ENCODE peak calls at places on chromosomes 1 and 21, in five cellular contexts. One of them, this sample, is unnamed.

GRCh38 chr1:29195875-29196274 is 14.2 kb upstream of the SRSF4 start:
- DNase-seq in stimulated activated naive CD8-positive, alpha-beta T cell treated with anti-CD3 and anti-CD28 coated beads, Interleukin-15, Interleukin-2, amounts not matched to agents 100 U/mL and 50 U/mL, for 24 hours: no peak
- DNase-seq in cardiac septum: no peak
- DNase-seq in stimulated activated CD4-positive, alpha-beta T cell treated with anti-CD3 and anti-CD28 coated beads, Interleukin-4, amount 100 ng/mL, for 24 hours: no peak
- DNase-seq in mucosa of gallbladder: no peak
- DNase-seq in this sample: no peak

GRCh38 chr1:199247891-199248290 is 609.1 kb downstream of the PTPRC start:
- DNase-seq in stimulated activated naive CD8-positive, alpha-beta T cell treated with anti-CD3 and anti-CD28 coated beads, Interleukin-15, Interleukin-2, amounts not matched to agents 100 U/mL and 50 U/mL, for 24 hours: no peak
- DNase-seq in cardiac septum: no peak
- DNase-seq in stimulated activated CD4-positive, alpha-beta T cell treated with anti-CD3 and anti-CD28 coated beads, Interleukin-4, amount 100 ng/mL, for 24 hours: no peak
- DNase-seq in mucosa of gallbladder: no peak
- DNase-seq in this sample: no peak

GRCh38 chr1:150065184-150065871 is 2.2 kb upstream of the VPS45 start:
- DNase-seq in stimulated activated naive CD8-positive, alpha-beta T cell treated with anti-CD3 and anti-CD28 coated beads, Interleukin-15, Interleukin-2, amounts not matched to agents 100 U/mL and 50 U/mL, for 24 hours: no peak
- DNase-seq in cardiac septum: no peak
- DNase-seq in stimulated activated CD4-positive, alpha-beta T cell treated with anti-CD3 and anti-CD28 coated beads, Interleukin-4, amount 100 ng/mL, for 24 hours: no peak
- DNase-seq in mucosa of gallbladder: no peak
- DNase-seq in this sample: no peak

GRCh38 chr1:214416417-214417212 is 134.8 kb downstream of the PTPN14 start:
- DNase-seq in stimulated activated naive CD8-positive, alpha-beta T cell treated with anti-CD3 and anti-CD28 coated beads, Interleukin-15, Interleukin-2, amounts not matched to agents 100 U/mL and 50 U/mL, for 24 hours: no peak
- DNase-seq in cardiac septum: no peak
- DNase-seq in stimulated activated CD4-positive, alpha-beta T cell treated with anti-CD3 and anti-CD28 coated beads, Interleukin-4, amount 100 ng/mL, for 24 hours: no peak
- DNase-seq in mucosa of gallbladder: no peak
- DNase-seq in this sample: no peak

GRCh38 chr1:51336711-51337110 is 6.3 kb upstream of the TTC39A start:
- DNase-seq in stimulated activated naive CD8-positive, alpha-beta T cell treated with anti-CD3 and anti-CD28 coated beads, Interleukin-15, Interleukin-2, amounts not matched to agents 100 U/mL and 50 U/mL, for 24 hours: no peak
- DNase-seq in cardiac septum: no peak
- DNase-seq in stimulated activated CD4-positive, alpha-beta T cell treated with anti-CD3 and anti-CD28 coated beads, Interleukin-4, amount 100 ng/mL, for 24 hours: no peak
- DNase-seq in mucosa of gallbladder: no peak
- DNase-seq in this sample: no peak

GRCh38 chr1:111976842-111977241 is 12.6 kb downstream of the KCND3 start:
- DNase-seq in stimulated activated naive CD8-positive, alpha-beta T cell treated with anti-CD3 and anti-CD28 coated beads, Interleukin-15, Interleukin-2, amounts not matched to agents 100 U/mL and 50 U/mL, for 24 hours: no peak
- DNase-seq in cardiac septum: no peak
- DNase-seq in stimulated activated CD4-positive, alpha-beta T cell treated with anti-CD3 and anti-CD28 coated beads, Interleukin-4, amount 100 ng/mL, for 24 hours: no peak
- DNase-seq in mucosa of gallbladder: no peak
- DNase-seq in this sample: no peak

GRCh38 chr1:232209357-232209756 is 420.6 kb downstream of the SIPA1L2 start:
- DNase-seq in stimulated activated naive CD8-positive, alpha-beta T cell treated with anti-CD3 and anti-CD28 coated beads, Interleukin-15, Interleukin-2, amounts not matched to agents 100 U/mL and 50 U/mL, for 24 hours: no peak
- DNase-seq in cardiac septum: no peak
- DNase-seq in stimulated activated CD4-positive, alpha-beta T cell treated with anti-CD3 and anti-CD28 coated beads, Interleukin-4, amount 100 ng/mL, for 24 hours: no peak
- DNase-seq in mucosa of gallbladder: no peak
- DNase-seq in this sample: no peak

GRCh38 chr1:163928649-163929048 is 606.9 kb downstream of the NUF2 start:
- DNase-seq in stimulated activated naive CD8-positive, alpha-beta T cell treated with anti-CD3 and anti-CD28 coated beads, Interleukin-15, Interleukin-2, amounts not matched to agents 100 U/mL and 50 U/mL, for 24 hours: no peak
- DNase-seq in cardiac septum: no peak
- DNase-seq in stimulated activated CD4-positive, alpha-beta T cell treated with anti-CD3 and anti-CD28 coated beads, Interleukin-4, amount 100 ng/mL, for 24 hours: no peak
- DNase-seq in mucosa of gallbladder: no peak
- DNase-seq in this sample: no peak

GRCh38 chr1:107767156-107767582 is 197.8 kb downstream of the VAV3 start:
- DNase-seq in stimulated activated naive CD8-positive, alpha-beta T cell treated with anti-CD3 and anti-CD28 coated beads, Interleukin-15, Interleukin-2, amounts not matched to agents 100 U/mL and 50 U/mL, for 24 hours: no peak
- DNase-seq in cardiac septum: no peak
- DNase-seq in stimulated activated CD4-positive, alpha-beta T cell treated with anti-CD3 and anti-CD28 coated beads, Interleukin-4, amount 100 ng/mL, for 24 hours: no peak
- DNase-seq in mucosa of gallbladder: no peak
- DNase-seq in this sample: no peak

GRCh38 chr1:243345205-243345604 is 89.4 kb downstream of the SDCCAG8 start:
- DNase-seq in stimulated activated naive CD8-positive, alpha-beta T cell treated with anti-CD3 and anti-CD28 coated beads, Interleukin-15, Interleukin-2, amounts not matched to agents 100 U/mL and 50 U/mL, for 24 hours: no peak
- DNase-seq in cardiac septum: no peak
- DNase-seq in stimulated activated CD4-positive, alpha-beta T cell treated with anti-CD3 and anti-CD28 coated beads, Interleukin-4, amount 100 ng/mL, for 24 hours: no peak
- DNase-seq in mucosa of gallbladder: no peak
- DNase-seq in this sample: no peak

GRCh38 chr1:9827558-9828185 is 3.9 kb upstream of the CLSTN1 start:
- DNase-seq in stimulated activated naive CD8-positive, alpha-beta T cell treated with anti-CD3 and anti-CD28 coated beads, Interleukin-15, Interleukin-2, amounts not matched to agents 100 U/mL and 50 U/mL, for 24 hours: peak; percentile 23
- DNase-seq in cardiac septum: peak; percentile 46
- DNase-seq in stimulated activated CD4-positive, alpha-beta T cell treated with anti-CD3 and anti-CD28 coated beads, Interleukin-4, amount 100 ng/mL, for 24 hours: no peak
- DNase-seq in mucosa of gallbladder: no peak
- DNase-seq in this sample: peak; percentile 52

GRCh38 chr1:174912243-174912642 is 87.5 kb upstream of the CACYBP start:
- DNase-seq in stimulated activated naive CD8-positive, alpha-beta T cell treated with anti-CD3 and anti-CD28 coated beads, Interleukin-15, Interleukin-2, amounts not matched to agents 100 U/mL and 50 U/mL, for 24 hours: peak; percentile 18
- DNase-seq in cardiac septum: no peak
- DNase-seq in stimulated activated CD4-positive, alpha-beta T cell treated with anti-CD3 and anti-CD28 coated beads, Interleukin-4, amount 100 ng/mL, for 24 hours: peak; percentile 47
- DNase-seq in mucosa of gallbladder: no peak
- DNase-seq in this sample: no peak

GRCh38 chr1:48807599-48808260 is 31.0 kb upstream of the BEND5 start:
- DNase-seq in stimulated activated naive CD8-positive, alpha-beta T cell treated with anti-CD3 and anti-CD28 coated beads, Interleukin-15, Interleukin-2, amounts not matched to agents 100 U/mL and 50 U/mL, for 24 hours: no peak
- DNase-seq in cardiac septum: no peak
- DNase-seq in stimulated activated CD4-positive, alpha-beta T cell treated with anti-CD3 and anti-CD28 coated beads, Interleukin-4, amount 100 ng/mL, for 24 hours: no peak
- DNase-seq in mucosa of gallbladder: no peak
- DNase-seq in this sample: no peak

GRCh38 chr21:46095106-46095719 is 2.7 kb upstream of the COL6A2 start:
- DNase-seq in stimulated activated naive CD8-positive, alpha-beta T cell treated with anti-CD3 and anti-CD28 coated beads, Interleukin-15, Interleukin-2, amounts not matched to agents 100 U/mL and 50 U/mL, for 24 hours: no peak
- DNase-seq in cardiac septum: peak; percentile 41
- DNase-seq in stimulated activated CD4-positive, alpha-beta T cell treated with anti-CD3 and anti-CD28 coated beads, Interleukin-4, amount 100 ng/mL, for 24 hours: peak; percentile 2
- DNase-seq in mucosa of gallbladder: peak; percentile 8
- DNase-seq in this sample: no peak

GRCh38 chr1:108505766-108506075 is 54.2 kb upstream of the EEIG2 start:
- DNase-seq in stimulated activated naive CD8-positive, alpha-beta T cell treated with anti-CD3 and anti-CD28 coated beads, Interleukin-15, Interleukin-2, amounts not matched to agents 100 U/mL and 50 U/mL, for 24 hours: peak; percentile 12
- DNase-seq in cardiac septum: no peak
- DNase-seq in stimulated activated CD4-positive, alpha-beta T cell treated with anti-CD3 and anti-CD28 coated beads, Interleukin-4, amount 100 ng/mL, for 24 hours: no peak
- DNase-seq in mucosa of gallbladder: no peak
- DNase-seq in this sample: no peak

GRCh38 chr1:61081135-61081636 is 1.2 kb upstream of the NFIA start:
- DNase-seq in stimulated activated naive CD8-positive, alpha-beta T cell treated with anti-CD3 and anti-CD28 coated beads, Interleukin-15, Interleukin-2, amounts not matched to agents 100 U/mL and 50 U/mL, for 24 hours: no peak
- DNase-seq in cardiac septum: no peak
- DNase-seq in stimulated activated CD4-positive, alpha-beta T cell treated with anti-CD3 and anti-CD28 coated beads, Interleukin-4, amount 100 ng/mL, for 24 hours: no peak
- DNase-seq in mucosa of gallbladder: no peak
- DNase-seq in this sample: no peak

GRCh38 chr1:245261786-245262185 is 107.0 kb downstream of the KIF26B start:
- DNase-seq in stimulated activated naive CD8-positive, alpha-beta T cell treated with anti-CD3 and anti-CD28 coated beads, Interleukin-15, Interleukin-2, amounts not matched to agents 100 U/mL and 50 U/mL, for 24 hours: no peak
- DNase-seq in cardiac septum: no peak
- DNase-seq in stimulated activated CD4-positive, alpha-beta T cell treated with anti-CD3 and anti-CD28 coated beads, Interleukin-4, amount 100 ng/mL, for 24 hours: no peak
- DNase-seq in mucosa of gallbladder: no peak
- DNase-seq in this sample: no peak

GRCh38 chr1:183089025-183089639 is 65.9 kb downstream of the LAMC1 start:
- DNase-seq in stimulated activated naive CD8-positive, alpha-beta T cell treated with anti-CD3 and anti-CD28 coated beads, Interleukin-15, Interleukin-2, amounts not matched to agents 100 U/mL and 50 U/mL, for 24 hours: no peak
- DNase-seq in cardiac septum: no peak
- DNase-seq in stimulated activated CD4-positive, alpha-beta T cell treated with anti-CD3 and anti-CD28 coated beads, Interleukin-4, amount 100 ng/mL, for 24 hours: no peak
- DNase-seq in mucosa of gallbladder: no peak
- DNase-seq in this sample: no peak

GRCh38 chr21:41908829-41909228 is 29.7 kb upstream of the PRDM15 start:
- DNase-seq in stimulated activated naive CD8-positive, alpha-beta T cell treated with anti-CD3 and anti-CD28 coated beads, Interleukin-15, Interleukin-2, amounts not matched to agents 100 U/mL and 50 U/mL, for 24 hours: no peak
- DNase-seq in cardiac septum: no peak
- DNase-seq in stimulated activated CD4-positive, alpha-beta T cell treated with anti-CD3 and anti-CD28 coated beads, Interleukin-4, amount 100 ng/mL, for 24 hours: no peak
- DNase-seq in mucosa of gallbladder: no peak
- DNase-seq in this sample: no peak

GRCh38 chr1:13763264-13763663 is 63.3 kb downstream of the PRDM2 start:
- DNase-seq in stimulated activated naive CD8-positive, alpha-beta T cell treated with anti-CD3 and anti-CD28 coated beads, Interleukin-15, Interleukin-2, amounts not matched to agents 100 U/mL and 50 U/mL, for 24 hours: no peak
- DNase-seq in cardiac septum: no peak
- DNase-seq in stimulated activated CD4-positive, alpha-beta T cell treated with anti-CD3 and anti-CD28 coated beads, Interleukin-4, amount 100 ng/mL, for 24 hours: no peak
- DNase-seq in mucosa of gallbladder: no peak
- DNase-seq in this sample: no peak

GRCh38 chr1:162697140-162697895 is 65.1 kb downstream of the DDR2 start:
- DNase-seq in stimulated activated naive CD8-positive, alpha-beta T cell treated with anti-CD3 and anti-CD28 coated beads, Interleukin-15, Interleukin-2, amounts not matched to agents 100 U/mL and 50 U/mL, for 24 hours: no peak
- DNase-seq in cardiac septum: no peak
- DNase-seq in stimulated activated CD4-positive, alpha-beta T cell treated with anti-CD3 and anti-CD28 coated beads, Interleukin-4, amount 100 ng/mL, for 24 hours: no peak
- DNase-seq in mucosa of gallbladder: no peak
- DNase-seq in this sample: no peak

GRCh38 chr1:37606481-37607263 is 10.9 kb upstream of the GNL2 start:
- DNase-seq in stimulated activated naive CD8-positive, alpha-beta T cell treated with anti-CD3 and anti-CD28 coated beads, Interleukin-15, Interleukin-2, amounts not matched to agents 100 U/mL and 50 U/mL, for 24 hours: no peak
- DNase-seq in cardiac septum: no peak
- DNase-seq in stimulated activated CD4-positive, alpha-beta T cell treated with anti-CD3 and anti-CD28 coated beads, Interleukin-4, amount 100 ng/mL, for 24 hours: no peak
- DNase-seq in mucosa of gallbladder: peak; percentile 16
- DNase-seq in this sample: no peak

GRCh38 chr1:39195166-39196111 is 9.1 kb upstream of the MACF1 start:
- DNase-seq in stimulated activated naive CD8-positive, alpha-beta T cell treated with anti-CD3 and anti-CD28 coated beads, Interleukin-15, Interleukin-2, amounts not matched to agents 100 U/mL and 50 U/mL, for 24 hours: no peak
- DNase-seq in cardiac septum: no peak
- DNase-seq in stimulated activated CD4-positive, alpha-beta T cell treated with anti-CD3 and anti-CD28 coated beads, Interleukin-4, amount 100 ng/mL, for 24 hours: no peak
- DNase-seq in mucosa of gallbladder: no peak
- DNase-seq in this sample: no peak

GRCh38 chr1:234310460-234310817 is 62.8 kb upstream of the COA6 start:
- DNase-seq in stimulated activated naive CD8-positive, alpha-beta T cell treated with anti-CD3 and anti-CD28 coated beads, Interleukin-15, Interleukin-2, amounts not matched to agents 100 U/mL and 50 U/mL, for 24 hours: no peak
- DNase-seq in cardiac septum: no peak
- DNase-seq in stimulated activated CD4-positive, alpha-beta T cell treated with anti-CD3 and anti-CD28 coated beads, Interleukin-4, amount 100 ng/mL, for 24 hours: no peak
- DNase-seq in mucosa of gallbladder: no peak
- DNase-seq in this sample: no peak

GRCh38 chr1:152047954-152048640 is 11.3 kb upstream of the S100A11 start:
- DNase-seq in stimulated activated naive CD8-positive, alpha-beta T cell treated with anti-CD3 and anti-CD28 coated beads, Interleukin-15, Interleukin-2, amounts not matched to agents 100 U/mL and 50 U/mL, for 24 hours: peak; percentile 89
- DNase-seq in cardiac septum: peak; percentile 96
- DNase-seq in stimulated activated CD4-positive, alpha-beta T cell treated with anti-CD3 and anti-CD28 coated beads, Interleukin-4, amount 100 ng/mL, for 24 hours: peak; percentile 89
- DNase-seq in mucosa of gallbladder: peak; percentile 92
- DNase-seq in this sample: peak; percentile 79

GRCh38 chr1:39102537-39103320 is 76.6 kb downstream of the NDUFS5 start:
- DNase-seq in stimulated activated naive CD8-positive, alpha-beta T cell treated with anti-CD3 and anti-CD28 coated beads, Interleukin-15, Interleukin-2, amounts not matched to agents 100 U/mL and 50 U/mL, for 24 hours: peak; percentile 24
- DNase-seq in cardiac septum: no peak
- DNase-seq in stimulated activated CD4-positive, alpha-beta T cell treated with anti-CD3 and anti-CD28 coated beads, Interleukin-4, amount 100 ng/mL, for 24 hours: peak; percentile 39
- DNase-seq in mucosa of gallbladder: peak; percentile 34
- DNase-seq in this sample: no peak

GRCh38 chr1:81179239-81179638 is 621.5 kb upstream of the ADGRL2 start:
- DNase-seq in stimulated activated naive CD8-positive, alpha-beta T cell treated with anti-CD3 and anti-CD28 coated beads, Interleukin-15, Interleukin-2, amounts not matched to agents 100 U/mL and 50 U/mL, for 24 hours: no peak
- DNase-seq in cardiac septum: no peak
- DNase-seq in stimulated activated CD4-positive, alpha-beta T cell treated with anti-CD3 and anti-CD28 coated beads, Interleukin-4, amount 100 ng/mL, for 24 hours: no peak
- DNase-seq in mucosa of gallbladder: no peak
- DNase-seq in this sample: no peak

GRCh38 chr1:180851995-180852887 is 60.5 kb upstream of the KIAA1614 start:
- DNase-seq in stimulated activated naive CD8-positive, alpha-beta T cell treated with anti-CD3 and anti-CD28 coated beads, Interleukin-15, Interleukin-2, amounts not matched to agents 100 U/mL and 50 U/mL, for 24 hours: no peak
- DNase-seq in cardiac septum: no peak
- DNase-seq in stimulated activated CD4-positive, alpha-beta T cell treated with anti-CD3 and anti-CD28 coated beads, Interleukin-4, amount 100 ng/mL, for 24 hours: no peak
- DNase-seq in mucosa of gallbladder: no peak
- DNase-seq in this sample: no peak

GRCh38 chr21:45112371-45112770 is 38.0 kb downstream of the ADARB1 start:
- DNase-seq in stimulated activated naive CD8-positive, alpha-beta T cell treated with anti-CD3 and anti-CD28 coated beads, Interleukin-15, Interleukin-2, amounts not matched to agents 100 U/mL and 50 U/mL, for 24 hours: no peak
- DNase-seq in cardiac septum: no peak
- DNase-seq in stimulated activated CD4-positive, alpha-beta T cell treated with anti-CD3 and anti-CD28 coated beads, Interleukin-4, amount 100 ng/mL, for 24 hours: no peak
- DNase-seq in mucosa of gallbladder: no peak
- DNase-seq in this sample: no peak

GRCh38 chr1:226657788-226658537 is 81.1 kb downstream of the ITPKB start:
- DNase-seq in stimulated activated naive CD8-positive, alpha-beta T cell treated with anti-CD3 and anti-CD28 coated beads, Interleukin-15, Interleukin-2, amounts not matched to agents 100 U/mL and 50 U/mL, for 24 hours: no peak
- DNase-seq in cardiac septum: no peak
- DNase-seq in stimulated activated CD4-positive, alpha-beta T cell treated with anti-CD3 and anti-CD28 coated beads, Interleukin-4, amount 100 ng/mL, for 24 hours: no peak
- DNase-seq in mucosa of gallbladder: no peak
- DNase-seq in this sample: no peak

GRCh38 chr21:44958471-44959191 is 18.8 kb downstream of the SLX9 start:
- DNase-seq in stimulated activated naive CD8-positive, alpha-beta T cell treated with anti-CD3 and anti-CD28 coated beads, Interleukin-15, Interleukin-2, amounts not matched to agents 100 U/mL and 50 U/mL, for 24 hours: no peak
- DNase-seq in cardiac septum: no peak
- DNase-seq in stimulated activated CD4-positive, alpha-beta T cell treated with anti-CD3 and anti-CD28 coated beads, Interleukin-4, amount 100 ng/mL, for 24 hours: no peak
- DNase-seq in mucosa of gallbladder: peak; percentile 56
- DNase-seq in this sample: no peak

GRCh38 chr21:33968082-33968997 is 52.7 kb upstream of the ATP5PO start:
- DNase-seq in stimulated activated naive CD8-positive, alpha-beta T cell treated with anti-CD3 and anti-CD28 coated beads, Interleukin-15, Interleukin-2, amounts not matched to agents 100 U/mL and 50 U/mL, for 24 hours: no peak
- DNase-seq in cardiac septum: no peak
- DNase-seq in stimulated activated CD4-positive, alpha-beta T cell treated with anti-CD3 and anti-CD28 coated beads, Interleukin-4, amount 100 ng/mL, for 24 hours: no peak
- DNase-seq in mucosa of gallbladder: peak; percentile 40
- DNase-seq in this sample: no peak

GRCh38 chr1:206550446-206550845 is 43.1 kb downstream of the RASSF5 start:
- DNase-seq in stimulated activated naive CD8-positive, alpha-beta T cell treated with anti-CD3 and anti-CD28 coated beads, Interleukin-15, Interleukin-2, amounts not matched to agents 100 U/mL and 50 U/mL, for 24 hours: no peak
- DNase-seq in cardiac septum: no peak
- DNase-seq in stimulated activated CD4-positive, alpha-beta T cell treated with anti-CD3 and anti-CD28 coated beads, Interleukin-4, amount 100 ng/mL, for 24 hours: no peak
- DNase-seq in mucosa of gallbladder: no peak
- DNase-seq in this sample: no peak

GRCh38 chr21:17454315-17455027 is 58.4 kb upstream of the CXADR start:
- DNase-seq in stimulated activated naive CD8-positive, alpha-beta T cell treated with anti-CD3 and anti-CD28 coated beads, Interleukin-15, Interleukin-2, amounts not matched to agents 100 U/mL and 50 U/mL, for 24 hours: peak; percentile 63
- DNase-seq in cardiac septum: no peak
- DNase-seq in stimulated activated CD4-positive, alpha-beta T cell treated with anti-CD3 and anti-CD28 coated beads, Interleukin-4, amount 100 ng/mL, for 24 hours: peak; percentile 47
- DNase-seq in mucosa of gallbladder: no peak
- DNase-seq in this sample: peak; percentile 90

GRCh38 chr1:11929849-11930248 is 3.6 kb upstream of the KIAA2013 start:
- DNase-seq in stimulated activated naive CD8-positive, alpha-beta T cell treated with anti-CD3 and anti-CD28 coated beads, Interleukin-15, Interleukin-2, amounts not matched to agents 100 U/mL and 50 U/mL, for 24 hours: peak; percentile 46
- DNase-seq in cardiac septum: no peak
- DNase-seq in stimulated activated CD4-positive, alpha-beta T cell treated with anti-CD3 and anti-CD28 coated beads, Interleukin-4, amount 100 ng/mL, for 24 hours: no peak
- DNase-seq in mucosa of gallbladder: peak; percentile 68
- DNase-seq in this sample: no peak

GRCh38 chr1:236516929-236517704 is 6.7 kb upstream of the LGALS8 start:
- DNase-seq in stimulated activated naive CD8-positive, alpha-beta T cell treated with anti-CD3 and anti-CD28 coated beads, Interleukin-15, Interleukin-2, amounts not matched to agents 100 U/mL and 50 U/mL, for 24 hours: no peak
- DNase-seq in cardiac septum: no peak
- DNase-seq in stimulated activated CD4-positive, alpha-beta T cell treated with anti-CD3 and anti-CD28 coated beads, Interleukin-4, amount 100 ng/mL, for 24 hours: no peak
- DNase-seq in mucosa of gallbladder: no peak
- DNase-seq in this sample: no peak

This sample was measured in WTC11.